ENCODE peak calls at places on chromosomes 13 and 19, in six cellular contexts. Z is GM23338, U is MM.1S, B is hepatocyte, F is SK-N-SH, M is PC-3. H is an unnamed sample. For H3K27me3, the result is how much of the 10 kb centered on the place peaks cover.

GRCh38 chr19:32647361-32647760 is 27.6 kb downstream of the ANKRD27 start:
- DNase-seq in U (no peak), M (no peak), B (no peak), Z (no peak), F (peak), H (no peak)

GRCh38 chr19:29860492-29860891 is 48.7 kb downstream of the CCNE1 start:
- DNase-seq in F (no peak), Z (peak), U (no peak), M (no peak), B (no peak), H (peak)

GRCh38 chr13:25352230-25352629 is 19.5 kb upstream of the ATP8A2 start:
- DNase-seq in B (no peak), M (no peak), U (peak), F (peak), Z (no peak), H (no peak)

GRCh38 chr19:35195822-35196221 is 32.7 kb downstream of the FAM187B start:
- DNase-seq in M (no peak), Z (no peak), U (no peak), B (peak), F (no peak), H (no peak)

GRCh38 chr19:58400638-58400915 is 5.1 kb downstream of the RNF225 start:
- DNase-seq in F (no peak), U (no peak), M (no peak), B (no peak), Z (no peak), H (no peak)

GRCh38 chr13:107867701-107868661 is 347.4 kb downstream of the LIG4 start:
- DNase-seq in U (no peak), Z (peak), F (peak), M (peak), B (peak), H (peak)

GRCh38 chr19:49301165-49301865 is 23.7 kb downstream of the SLC6A16 start:
- DNase-seq in Z (peak), M (peak), F (peak), B (peak), U (peak), H (peak)

GRCh38 chr19:2578911-2579677 is 103.2 kb downstream of the GADD45B start:
- DNase-seq in M (peak), U (no peak), F (peak), B (peak), Z (peak), H (peak)

GRCh38 chr19:49182848-49183375 is 25.3 kb downstream of the TRPM4 start:
- DNase-seq in M (no peak), U (no peak), Z (peak), F (no peak), B (no peak), H (no peak)

GRCh38 chr19:49761625-49762311 is 1.3 kb downstream of the TSKS start:
- DNase-seq in Z (peak), M (peak), B (peak), F (no peak), U (no peak), H (no peak)

GRCh38 chr13:29758591-29759114 is 91.8 kb downstream of the UBL3 start:
- DNase-seq in U (peak), B (no peak), Z (no peak), M (peak), F (no peak), H (no peak)

GRCh38 chr19:53910170-53910518 is 1.1 kb downstream of the CACNG7 start:
- DNase-seq in Z (peak), B (peak), U (no peak), F (peak), M (no peak), H (peak)

GRCh38 chr19:53907690-53908089 is 1.4 kb upstream of the CACNG7 start:
- DNase-seq in Z (no peak), B (no peak), M (no peak), F (no peak), U (no peak), H (no peak)

GRCh38 chr19:53908106-53908932 is 759 bp upstream of the CACNG7 start:
- DNase-seq in F (peak), Z (peak), B (peak), M (peak), U (no peak), H (peak)

GRCh38 chr19:53909471-53910169 is 542 bp downstream of the CACNG7 start:
- DNase-seq in Z (peak), B (no peak), F (no peak), M (no peak), U (no peak), H (peak)

GRCh38 chr19:53908933-53909415 is at the start of gene CACNG7:
- DNase-seq in B (no peak), F (peak), Z (peak), U (no peak), M (no peak), H (peak)
- H3K27me3 ChIP-seq in B (half or more), F (under half), Z (under half), U (under half), M (half or more), H (half or more)

GRCh38 chr13:113558461-113558860 is 26.1 kb upstream of the TFDP1 start:
- DNase-seq in F (no peak), U (no peak), B (no peak), Z (no peak), M (no peak), H (no peak)

GRCh38 chr13:113559061-113559460 is 25.5 kb upstream of the TFDP1 start:
- DNase-seq in B (no peak), F (no peak), U (no peak), M (no peak), Z (no peak), H (no peak)

GRCh38 chr13:113554333-113554700 is 30.2 kb upstream of the TFDP1 start:
- DNase-seq in U (no peak), F (no peak), Z (no peak), B (no peak), M (no peak), H (no peak)

GRCh38 chr13:113555141-113555540 is 29.4 kb upstream of the TFDP1 start:
- DNase-seq in B (no peak), M (no peak), U (no peak), Z (no peak), F (no peak), H (no peak)

DNA sequence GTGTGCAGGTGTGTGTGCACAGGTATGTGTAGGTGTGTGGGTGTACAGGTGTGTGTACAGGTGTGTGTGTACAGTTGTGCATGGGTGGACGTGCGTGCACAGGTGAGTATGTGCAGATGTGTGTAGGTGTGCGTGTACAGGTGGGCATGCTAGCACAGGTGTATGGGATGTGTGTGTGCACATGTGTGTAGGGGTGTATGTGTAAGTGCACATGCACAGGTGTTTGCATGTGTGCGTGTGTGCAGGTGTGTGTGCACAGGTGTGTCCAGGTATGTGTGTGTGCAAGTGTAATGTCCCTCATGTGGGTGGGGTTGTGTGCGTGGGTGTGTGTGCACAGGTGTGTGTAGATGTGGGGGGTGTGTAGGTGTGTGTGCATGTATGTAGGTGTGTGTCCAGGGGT is 27.5 kb upstream of the TFDP1 start:
- DNase-seq in Z (no peak), U (no peak), F (no peak), M (no peak), B (no peak), H (no peak)
- TF ChIP-seq EZH2phosphoT487 in Z (no peak), U (no peak), F (no peak), M (no peak), B (no peak), H (no peak)

DNA sequence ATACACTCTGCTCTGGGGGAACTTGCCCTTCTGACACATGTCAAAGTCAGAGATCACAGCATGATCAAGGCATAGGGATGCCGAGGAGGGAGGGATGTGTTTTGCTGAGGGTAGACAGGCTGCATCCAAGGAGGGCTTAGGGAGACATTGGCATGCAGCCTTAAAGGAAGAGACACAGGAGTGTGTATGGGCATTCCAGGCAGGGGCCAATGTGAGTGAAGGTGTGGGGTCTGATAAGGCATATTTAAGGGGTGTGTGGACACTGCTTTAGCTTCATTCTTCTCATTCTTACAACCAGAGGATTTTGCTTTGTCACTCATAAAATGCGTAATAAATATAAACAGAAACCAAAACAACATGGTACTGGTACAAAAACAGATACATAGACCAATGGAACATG is 193.4 kb downstream of the RGCC start:
- DNase-seq in B (no peak), Z (no peak), F (no peak), M (no peak), U (no peak), H (no peak)
- H3K27me3 ChIP-seq in B (under half), Z (under half), F (under half), M (under half), U (under half), H (under half)

DNA sequence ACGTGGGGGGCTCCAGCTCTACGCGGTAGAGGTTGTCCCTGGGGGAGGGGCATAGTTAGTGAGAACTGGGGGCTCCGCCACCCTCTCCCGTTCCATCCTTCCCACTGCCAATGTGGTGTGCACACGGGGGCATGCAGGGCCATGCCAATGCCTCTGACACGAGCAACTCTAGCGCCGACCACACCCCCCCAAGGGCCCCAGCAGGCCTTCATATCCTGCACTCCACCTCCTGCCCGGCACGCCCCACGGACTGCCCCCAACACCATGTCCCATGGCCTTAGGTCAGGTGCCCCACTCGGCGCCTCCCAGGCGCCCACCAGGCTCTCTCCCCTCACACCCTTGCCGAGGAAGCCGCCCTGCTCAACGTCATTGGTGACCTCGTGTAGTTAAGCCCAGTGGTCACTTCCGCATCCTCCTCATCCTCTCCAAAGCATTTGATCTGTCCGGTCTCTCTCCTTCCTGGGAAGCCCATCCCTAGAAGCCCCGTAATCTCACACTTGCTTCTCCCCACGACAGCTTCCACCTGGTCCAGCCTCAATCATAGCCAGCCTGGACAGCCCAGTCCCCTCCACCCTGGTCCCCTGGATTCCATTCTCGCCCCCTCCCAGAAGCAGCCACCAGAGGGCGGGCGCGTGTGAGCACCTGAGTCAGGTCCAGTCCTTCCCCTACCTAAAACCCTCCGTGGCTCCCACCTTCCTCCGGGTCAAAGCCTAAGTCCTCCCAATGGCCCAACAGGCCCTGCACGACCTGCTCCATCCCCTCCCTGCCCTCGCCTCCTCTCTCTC is 2.1 kb downstream of the SEMA6B start:
- DNase-seq in F (peak), U (no peak), Z (peak), B (peak), M (peak), H (no peak)
- TF ChIP-seq EZH2phosphoT487 in F (no peak), U (no peak), Z (no peak), B (no peak), M (no peak), H (no peak)

GRCh38 chr13:36418022-36418805 is 14.1 kb upstream of the CCNA1 start:
- DNase-seq in F (no peak), B (no peak), Z (peak), U (peak), M (peak), H (no peak)
- H3K27me3 ChIP-seq in F (under half), B (under half), Z (under half), U (under half), M (under half), H (under half)

GRCh38 chr13:99086869-99087129 is 108.9 kb upstream of the DOCK9 start:
- DNase-seq in U (peak), M (no peak), F (no peak), B (no peak), Z (no peak), H (no peak)
- TF ChIP-seq EZH2phosphoT487 in U (no peak), M (no peak), F (no peak), B (no peak), Z (no peak), H (no peak)

GRCh38 chr13:111972261-111972780 is 94.6 kb upstream of the SOX1 start:
- DNase-seq in U (no peak), B (no peak), F (no peak), M (no peak), Z (no peak), H (peak)
- H3K27me3 ChIP-seq in U (under half), B (under half), F (under half), M (half or more), Z (under half), H (under half)

GRCh38 chr19:3868770-3869456 is at the start of gene ZFR2:
- DNase-seq in U (no peak), M (no peak), F (peak), B (peak), Z (peak), H (peak)
- TF ChIP-seq EZH2phosphoT487 in U (no peak), M (no peak), F (no peak), B (no peak), Z (no peak), H (no peak)

DNA sequence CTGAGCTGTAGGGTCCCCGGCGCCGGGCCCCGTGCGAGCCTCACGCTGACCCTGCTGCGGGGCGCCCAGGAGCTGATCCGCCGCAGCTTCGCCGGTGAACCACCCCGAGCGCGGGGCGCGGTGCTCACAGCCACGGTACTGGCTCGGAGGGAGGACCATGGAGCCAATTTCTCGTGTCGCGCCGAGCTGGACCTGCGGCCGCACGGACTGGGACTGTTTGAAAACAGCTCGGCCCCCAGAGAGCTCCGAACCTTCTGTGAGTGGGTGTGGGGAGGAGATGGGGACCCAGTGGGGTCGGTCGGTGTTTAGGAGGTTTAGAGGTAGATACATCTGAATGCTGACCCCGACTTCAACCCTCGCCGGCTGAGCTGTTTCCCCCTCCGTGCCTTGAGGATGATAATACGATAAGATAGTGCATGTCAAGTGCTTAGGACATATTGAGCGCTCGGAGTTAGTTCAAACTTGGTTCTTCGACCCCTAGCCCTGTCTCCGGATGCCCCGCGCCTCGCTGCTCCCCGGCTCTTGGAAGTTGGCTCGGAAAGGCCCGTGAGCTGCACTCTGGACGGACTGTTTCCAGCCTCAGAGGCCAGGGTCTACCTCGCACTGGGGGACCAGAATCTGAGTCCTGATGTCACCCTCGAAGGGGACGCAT is 1.9 kb downstream of the ICAM5 start:
- DNase-seq in U (no peak), B (no peak), Z (no peak), F (no peak), M (no peak), H (no peak)
- H3K27me3 ChIP-seq in U (under half), B (half or more), Z (half or more), F (under half), M (under half), H (half or more)

H was measured in neural progenitor cell.